ENCODE peak calls at places on chromosomes 11 and 22, in four cellular contexts. H is heart right ventricle, M is GM12864, P is lower lobe of right lung. L is an unnamed sample.

GRCh38 chr11:10497371-10498021 is 42.4 kb downstream of the AMPD3 start:
- DNase-seq in H (no peak), M (no peak), P (no peak), L (no peak)

GRCh38 chr11:110818032-110818687 is 105.9 kb upstream of the ARHGAP20 start:
- DNase-seq in M (no peak), H (no peak), P (no peak), L (peak)

GRCh38 chr11:63764201-63764711 is 4.3 kb downstream of the ZFTA start:
- DNase-seq in M (no peak), H (no peak), P (no peak), L (no peak)

GRCh38 chr22:38874529-38875222 is 2.7 kb upstream of the CBX6 start:
- DNase-seq in P (no peak), M (no peak), H (no peak), L (no peak)

GRCh38 chr11:2874963-2875362 is 10.6 kb downstream of the CDKN1C start:
- DNase-seq in H (no peak), P (no peak), M (no peak), L (no peak)

GRCh38 chr11:68903288-68903630 is 373 bp downstream of the MRPL21 start:
- DNase-seq in P (no peak), M (no peak), H (no peak), L (no peak)

GRCh38 chr11:296206-296975 is 2.9 kb downstream of the IFITM5 start:
- DNase-seq in P (peak), H (no peak), M (no peak), L (no peak)

GRCh38 chr11:10762913-10763421 is 11.9 kb downstream of the CTR9 start:
- DNase-seq in P (no peak), H (no peak), M (no peak), L (no peak)

GRCh38 chr22:28395920-28396447 is 283.7 kb downstream of the TTC28 start:
- DNase-seq in P (no peak), H (no peak), M (no peak), L (peak)
- TF ChIP-seq CTCF in P (no peak), H (no peak), M (no peak), L (no peak)

DNA sequence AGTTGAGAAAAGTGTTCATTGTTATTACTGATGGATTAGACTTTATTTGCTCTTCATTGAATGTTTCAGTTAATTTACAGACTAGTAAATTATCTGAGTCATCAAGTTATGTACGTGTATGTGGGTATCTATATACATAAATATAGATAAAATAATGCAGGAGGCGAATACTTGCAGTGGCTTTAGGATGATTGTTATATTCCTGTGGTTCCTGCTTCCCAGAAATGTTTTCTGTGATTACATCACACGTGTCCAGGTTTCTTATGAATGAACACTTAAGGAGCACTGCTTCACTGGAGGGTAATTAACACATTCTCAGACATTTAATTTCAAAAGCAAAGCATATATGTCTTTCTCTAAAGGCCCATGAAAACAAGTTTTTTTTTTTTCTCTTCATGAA is 28.4 kb downstream of the YAP1 start:
- DNase-seq in M (no peak), H (no peak), P (no peak), L (peak)
- H3K4me3 ChIP-seq in M (no peak), H (no peak), P (no peak), L (no peak)

GRCh38 chr22:27405672-27406388 is 395.7 kb downstream of the MN1 start:
- DNase-seq in P (peak), M (no peak), H (peak), L (peak)

GRCh38 chr22:27407369-27407985 is 394.1 kb downstream of the MN1 start:
- DNase-seq in H (no peak), M (no peak), P (no peak), L (no peak)

GRCh38 chr22:27406389-27406861 is 395.1 kb downstream of the MN1 start:
- DNase-seq in M (no peak), H (no peak), P (no peak), L (peak)

GRCh38 chr22:27408068-27408467 is 393.5 kb downstream of the MN1 start:
- DNase-seq in H (no peak), P (no peak), M (no peak), L (no peak)

DNA sequence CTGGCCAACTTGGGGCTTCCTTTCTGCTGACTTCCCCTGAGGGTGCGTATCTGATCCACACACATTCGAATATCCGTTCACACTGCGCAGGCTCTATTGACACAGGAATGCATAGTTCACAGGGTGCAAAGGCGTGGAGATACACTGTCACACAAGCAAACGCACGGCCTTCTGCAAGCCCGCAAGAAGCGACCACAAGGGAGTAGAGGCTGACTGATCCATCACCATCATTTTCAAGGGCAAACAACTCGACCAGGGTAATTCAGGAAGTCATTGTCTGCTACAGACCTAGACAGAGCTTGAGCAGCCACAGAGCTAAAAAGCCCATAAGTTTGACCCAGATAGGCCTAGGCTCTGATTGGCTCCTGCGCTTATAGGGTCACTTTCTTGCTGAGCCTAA is 392.3 kb downstream of the MN1 start:
- DNase-seq in M (no peak), P (no peak), H (no peak), L (peak)
- TF ChIP-seq CTCF in M (no peak), P (no peak), H (no peak), L (peak)

GRCh38 chr11:65545853-65546216 is 12.3 kb downstream of the LTBP3 start:
- DNase-seq in H (no peak), P (no peak), M (no peak), L (no peak)
- H3K4me3 ChIP-seq in H (peak), P (peak), M (peak), L (no peak)

GRCh38 chr11:77411717-77412441 is 62.0 kb downstream of the PAK1 start:
- DNase-seq in P (peak), M (peak), H (peak), L (peak)
- TF ChIP-seq CTCF in P (peak), M (no peak), H (no peak), L (no peak)

GRCh38 chr11:72812604-72812967 is 1.6 kb upstream of the ATG16L2 start:
- DNase-seq in P (no peak), H (no peak), M (no peak), L (no peak)
- H3K4me3 ChIP-seq in P (peak), H (peak), M (peak), L (peak)

DNA sequence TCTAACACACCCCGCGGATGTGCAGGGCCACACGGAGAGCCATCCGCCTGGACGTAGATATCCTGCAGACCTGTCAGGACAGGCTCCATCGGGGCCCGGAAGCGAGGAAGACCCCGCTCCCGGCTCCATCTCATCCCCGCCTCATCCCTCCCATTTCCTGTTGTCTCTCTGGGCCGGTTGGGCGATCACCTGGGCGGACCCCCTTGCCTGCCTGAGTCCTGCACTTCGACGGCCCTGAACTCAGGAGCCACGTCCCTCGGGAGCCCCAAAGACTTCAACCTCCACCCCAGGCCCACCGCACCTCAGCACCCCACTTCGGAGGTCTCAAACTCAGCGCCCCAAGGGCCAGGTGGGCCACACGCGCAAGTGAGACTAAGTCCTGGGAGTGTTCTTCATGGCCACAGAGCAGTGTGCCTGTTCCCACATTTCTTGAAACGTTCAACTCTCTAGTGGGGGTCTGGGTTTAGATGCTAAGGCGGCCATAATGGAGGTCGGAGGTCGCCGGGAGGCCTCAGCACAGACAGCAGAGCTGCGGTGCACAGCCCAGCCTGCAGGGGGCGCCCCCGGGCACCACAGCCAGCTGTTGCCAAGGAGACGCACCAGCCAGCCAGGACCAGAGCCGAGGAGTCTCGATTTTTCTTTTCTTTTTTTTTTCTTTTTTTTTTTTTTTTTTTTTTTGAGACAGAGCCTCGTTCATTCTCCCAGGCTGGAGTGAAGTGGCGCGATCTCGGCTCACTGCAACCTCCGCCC is 26.0 kb upstream of the FADD start:
- DNase-seq in H (no peak), M (no peak), P (peak), L (peak)
- TF ChIP-seq CTCF in H (peak), M (peak), P (peak), L (peak)